ENCODE peak calls at places on chromosomes 2 and 18, in nine cellular contexts. Q is upper lobe of left lung; F is kidney; H is Panc1; I is CD8-positive, alpha-beta T cell; V is psoas muscle; X is heart left ventricle; G is endodermal cell; W is tibial artery. R is an unnamed sample.

GRCh38 chr2:240711296-240711695 is 19.6 kb downstream of the AQP12A start:
- DNase-seq in H (no peak), F (peak; percentile 58), V (peak; percentile 3), Q (no peak), I (no peak), G (no peak), X (no peak), W (no peak), R (no peak)

GRCh38 chr2:230691005-230691647 is 21.5 kb upstream of the CAB39 start:
- DNase-seq in H (no peak), G (peak; percentile 75), X (no peak), V (no peak), F (no peak), I (no peak), W (no peak), Q (no peak), R (peak; percentile 15)

GRCh38 chr18:56748698-56749268 is 97.6 kb downstream of the WDR7 start:
- DNase-seq in H (no peak), I (no peak), Q (no peak), F (no peak), W (no peak), X (no peak), V (no peak), G (no peak), R (no peak)

GRCh38 chr18:77068890-77069312 is 63.7 kb downstream of the MBP start:
- DNase-seq in G (no peak), W (no peak), V (peak; percentile 42), Q (no peak), X (no peak), H (no peak), F (no peak), I (no peak), R (no peak)

GRCh38 chr2:144996225-144996795 is 476.4 kb upstream of the ZEB2 start:
- DNase-seq in I (no peak), V (no peak), H (no peak), G (no peak), W (no peak), X (no peak), Q (no peak), F (no peak), R (no peak)

GRCh38 chr18:8766576-8767253 is 61.4 kb downstream of the MTCL1 start:
- DNase-seq in F (no peak), I (no peak), H (no peak), G (no peak), V (no peak), X (no peak), Q (no peak), W (no peak), R (no peak)

GRCh38 chr2:98013407-98014042 is 17.8 kb upstream of the TMEM131 start:
- DNase-seq in W (no peak), I (no peak), H (no peak), V (no peak), G (peak; percentile 41), Q (no peak), F (no peak), X (no peak), R (no peak)

GRCh38 chr2:174025271-174026121 is 60.3 kb upstream of the SP3 start:
- DNase-seq in X (peak; percentile 82), G (no peak), I (no peak), W (peak; percentile 94), H (no peak), F (peak; percentile 94), V (peak; percentile 80), Q (peak; percentile 85), R (peak; percentile 91)

GRCh38 chr2:26429779-26430654 is 28.3 kb downstream of the DRC1 start:
- DNase-seq in F (no peak), Q (no peak), X (peak; percentile 48), W (no peak), V (no peak), I (no peak), G (no peak), H (no peak), R (no peak)

GRCh38 chr2:24659862-24660261 is 133.3 kb downstream of the PTRHD1 start:
- DNase-seq in F (no peak), H (no peak), V (no peak), I (no peak), X (no peak), W (no peak), Q (no peak), G (no peak), R (no peak)

GRCh38 chr2:204706939-204707338 is 161.7 kb downstream of the PARD3B start:
- DNase-seq in F (no peak), W (no peak), I (no peak), G (no peak), Q (no peak), X (no peak), V (no peak), H (no peak), R (no peak)

GRCh38 chr2:127698553-127699355 is 2.5 kb upstream of the SFT2D3 start:
- DNase-seq in G (peak; percentile 47), V (no peak), I (no peak), F (no peak), W (no peak), H (no peak), Q (no peak), X (no peak), R (no peak)

GRCh38 chr2:195411219-195411687 is 245.8 kb upstream of the SLC39A10 start:
- DNase-seq in G (no peak), Q (no peak), I (no peak), X (no peak), V (no peak), W (no peak), F (no peak), H (no peak), R (no peak)

GRCh38 chr2:70985283-70985688 is 6.9 kb downstream of the ANKRD53 start:
- DNase-seq in H (no peak), F (no peak), G (no peak), I (no peak), Q (no peak), W (no peak), V (no peak), X (no peak), R (peak; percentile 43)

GRCh38 chr2:216687646-216688045 is 7.7 kb downstream of the IGFBP5 start:
- DNase-seq in Q (no peak), F (no peak), W (no peak), X (no peak), H (no peak), G (peak; percentile 92), I (peak; percentile 32), V (no peak), R (no peak)

GRCh38 chr2:10122500-10123280 is at the start of gene RRM2:
- DNase-seq in I (peak; percentile 90), F (peak; percentile 96), H (no peak), G (peak; percentile 98), X (peak; percentile 93), W (peak; percentile 90), V (peak; percentile 91), Q (peak; percentile 93), R (peak; percentile 93)

GRCh38 chr18:48623468-48624220 is 84.8 kb downstream of the CTIF start:
- DNase-seq in H (no peak), F (no peak), I (no peak), W (no peak), V (no peak), Q (no peak), X (no peak), G (no peak), R (no peak)

GRCh38 chr18:22346342-22346967 is 71.3 kb downstream of the CTAGE1 start:
- DNase-seq in G (no peak), V (peak; percentile 39), H (no peak), I (peak; percentile 71), W (peak; percentile 85), Q (peak; percentile 79), F (peak; percentile 81), X (peak; percentile 86), R (no peak)

GRCh38 chr2:105397025-105397722 is 1.7 kb downstream of the FHL2 start:
- DNase-seq in G (no peak), Q (no peak), H (no peak), X (no peak), V (no peak), F (no peak), I (no peak), W (no peak), R (no peak)

GRCh38 chr2:171706152-171706803 is 19.0 kb downstream of the DYNC1I2 start:
- DNase-seq in I (no peak), W (no peak), X (no peak), F (no peak), G (no peak), H (no peak), Q (no peak), V (no peak), R (no peak)

DNA sequence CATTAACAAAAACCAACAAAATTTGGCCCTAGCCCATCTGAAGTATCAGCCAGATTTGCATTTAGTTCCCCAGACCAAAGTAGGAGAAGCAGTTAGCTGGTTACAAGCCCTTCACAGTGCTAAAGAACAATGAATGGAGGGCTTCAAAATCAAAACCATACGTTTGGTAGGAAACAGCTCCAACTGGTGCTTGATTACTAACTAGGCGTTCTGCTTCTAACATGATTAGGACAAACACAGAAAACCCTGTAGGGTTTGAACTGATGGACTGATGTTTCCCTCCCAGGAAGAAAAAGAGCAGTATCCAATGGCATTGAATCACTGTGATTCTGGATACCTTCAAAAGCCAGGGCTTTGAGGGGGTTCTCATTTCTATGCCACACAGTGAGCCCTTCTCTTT is 20.5 kb upstream of the STAT4 start:
- DNase-seq in X (no peak), G (no peak), V (no peak), F (no peak), Q (no peak), I (no peak), H (no peak), W (no peak), R (no peak)
- H3K4me1 ChIP-seq in X (peaks cover 26% of the 10 kb centered on the region), G (peaks cover 23% of the 10 kb centered on the region), V (peaks cover 8% of the 10 kb centered on the region), F (peaks cover 8% of the 10 kb centered on the region), Q (peaks cover 35% of the 10 kb centered on the region), I (peaks cover 8% of the 10 kb centered on the region), H (peaks cover 38% of the 10 kb centered on the region), W (no peaks in the 10 kb centered on the region), R (peaks cover 39% of the 10 kb centered on the region)

DNA sequence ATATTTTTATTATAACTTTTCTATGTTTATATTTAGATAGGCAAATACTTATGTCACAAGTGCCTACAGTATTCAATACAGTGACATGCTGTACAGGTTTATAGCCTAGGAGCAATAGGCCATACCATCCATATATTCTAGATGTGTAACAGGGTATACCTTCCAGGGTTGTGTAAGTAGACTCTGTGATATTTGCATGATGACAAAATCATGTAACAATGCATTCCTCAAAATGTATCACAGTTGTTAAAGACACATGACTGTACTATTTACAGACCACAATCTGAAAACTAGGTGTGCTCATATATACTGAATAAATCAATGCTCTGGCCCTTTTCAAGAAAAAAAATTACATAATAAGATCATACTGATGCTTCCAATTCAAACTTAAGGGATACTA is 433.2 kb upstream of the RGPD4 start:
- DNase-seq in X (no peak), I (no peak), H (peak; percentile 17), Q (no peak), V (no peak), W (no peak), F (no peak), G (no peak), R (no peak)
- H3K4me3 ChIP-seq in X (no peak overlapping the region), I (no peak overlapping the region), H (no peak overlapping the region), Q (no peak overlapping the region), V (no peak overlapping the region), W (no peak overlapping the region), F (no peak overlapping the region), G (no peak overlapping the region), R (no peak overlapping the region)

GRCh38 chr18:31687529-31687928 is 3.1 kb upstream of the B4GALT6 start:
- DNase-seq in V (no peak), H (no peak), Q (no peak), I (no peak), G (no peak), X (no peak), W (no peak), F (no peak), R (no peak)
- TF ChIP-seq CTCF in V (no peak), H (peak; percentile 16), Q (no peak), I (no peak), G (peak; percentile 11), X (no peak), W (no peak), F (no peak), R (no peak)

GRCh38 chr2:128755693-128756371 is 437.2 kb upstream of the HS6ST1 start:
- DNase-seq in W (no peak), V (no peak), Q (no peak), G (no peak), I (no peak), X (no peak), F (no peak), H (no peak), R (no peak)
- H3K4me1 ChIP-seq in W (no peaks in the 10 kb centered on the region), V (no peaks in the 10 kb centered on the region), Q (peaks cover 4% of the 10 kb centered on the region), G (no peaks in the 10 kb centered on the region), I (no peaks in the 10 kb centered on the region), X (peaks cover 18% of the 10 kb centered on the region), F (peaks cover 2% of the 10 kb centered on the region), H (peaks cover 3% of the 10 kb centered on the region), R (peaks cover 11% of the 10 kb centered on the region)

R was measured in suprapubic skin.